ENCODE peak calls at places on chromosomes 1 and 21, in five cellular contexts. V is NB4, S is Peyer's patch, O is fibroblast of pulmonary artery, Y is AG10803. A is an unnamed sample.
A peak's percentile ranks its signal among the peaks of the same experiment; 100 is the strongest.

GRCh38 chr1:65694933-65695332 is 97.8 kb upstream of the PDE4B start:
- DNase-seq in V (no peak), S (no peak), O (no peak), Y (no peak), A (no peak)

GRCh38 chr1:203189951-203190352 is 3.4 kb upstream of the CHI3L1 start:
- DNase-seq in V (peak; percentile 78), S (peak; percentile 14), O (no peak), Y (peak; percentile 50), A (peak; percentile 68)

GRCh38 chr1:153532161-153532560 is 3.6 kb downstream of the S100A6 start:
- DNase-seq in V (peak; percentile 85), S (no peak), O (no peak), Y (no peak), A (no peak)

GRCh38 chr1:40059960-40060337 is 19.4 kb downstream of the CAP1 start:
- DNase-seq in V (peak; percentile 63), S (no peak), O (peak; percentile 27), Y (no peak), A (no peak)

GRCh38 chr1:207003216-207003615 is 29.3 kb downstream of the C1orf116 start:
- DNase-seq in V (no peak), S (no peak), O (no peak), Y (no peak), A (no peak)

GRCh38 chr21:46128983-46129571 is 26.3 kb downstream of the FTCD start:
- DNase-seq in V (no peak), S (no peak), O (no peak), Y (no peak), A (no peak)

GRCh38 chr1:184324972-184325371 is 61.9 kb upstream of the C1orf21 start:
- DNase-seq in V (no peak), S (no peak), O (no peak), Y (no peak), A (no peak)

GRCh38 chr1:951364-951763 is 7.7 kb downstream of the NOC2L start:
- DNase-seq in V (no peak), S (no peak), O (peak; percentile 35), Y (peak; percentile 19), A (no peak)

GRCh38 chr1:184014271-184014670 is 23.3 kb downstream of the COLGALT2 start:
- DNase-seq in V (no peak), S (no peak), O (no peak), Y (peak; percentile 79), A (no peak)

GRCh38 chr1:89842547-89843278 is 21.9 kb downstream of the LRRC8D start:
- DNase-seq in V (peak; percentile 30), S (no peak), O (peak; percentile 54), Y (peak; percentile 26), A (no peak)

GRCh38 chr1:42450081-42450480 is 5.7 kb downstream of the ZMYND12 start:
- DNase-seq in V (no peak), S (no peak), O (no peak), Y (no peak), A (no peak)

GRCh38 chr1:89550995-89551394 is 26.4 kb downstream of the LRRC8B start:
- DNase-seq in V (no peak), S (no peak), O (no peak), Y (no peak), A (no peak)

GRCh38 chr1:75127916-75128717 is 6.1 kb upstream of the LHX8 start:
- DNase-seq in V (no peak), S (no peak), O (no peak), Y (no peak), A (no peak)

GRCh38 chr1:241972703-241973375 is 15.3 kb downstream of the BECN2 start:
- DNase-seq in V (peak; percentile 19), S (no peak), O (peak; percentile 3), Y (peak; percentile 42), A (peak; percentile 3)

GRCh38 chr21:45539046-45539795 is 3.0 kb downstream of the SLC19A1 start:
- DNase-seq in V (no peak), S (peak; percentile 81), O (no peak), Y (no peak), A (no peak)

GRCh38 chr1:167669209-167670139 is 39.4 kb downstream of the RCSD1 start:
- DNase-seq in V (no peak), S (no peak), O (no peak), Y (no peak), A (no peak)

GRCh38 chr1:91655912-91656449 is 155.3 kb downstream of the CDC7 start:
- DNase-seq in V (no peak), S (no peak), O (no peak), Y (no peak), A (no peak)

GRCh38 chr1:178643871-178644270 is 81.2 kb upstream of the RALGPS2 start:
- DNase-seq in V (no peak), S (no peak), O (no peak), Y (no peak), A (no peak)

GRCh38 chr1:23217421-23218115 is at the start of gene HTR1D:
- DNase-seq in V (no peak), S (peak; percentile 71), O (no peak), Y (no peak), A (no peak)

GRCh38 chr1:17287377-17287776 is 20.6 kb upstream of the PADI4 start:
- DNase-seq in V (peak; percentile 80), S (peak; percentile 23), O (peak; percentile 78), Y (peak; percentile 87), A (peak; percentile 76)

GRCh38 chr1:64246294-64246917 is 43.0 kb downstream of the UBE2U start:
- DNase-seq in V (peak; percentile 45), S (no peak), O (peak; percentile 66), Y (peak; percentile 51), A (peak; percentile 67)

GRCh38 chr1:211132681-211133392 is 1.1 kb downstream of the KCNH1 start:
- DNase-seq in V (no peak), S (no peak), O (no peak), Y (no peak), A (no peak)

GRCh38 chr1:199283814-199284213 is 645.0 kb downstream of the PTPRC start:
- DNase-seq in V (no peak), S (no peak), O (no peak), Y (peak; percentile 31), A (no peak)

GRCh38 chr21:31634993-31635392 is 24.5 kb upstream of the SOD1 start:
- DNase-seq in V (no peak), S (no peak), O (no peak), Y (no peak), A (no peak)

GRCh38 chr1:48225579-48225978 is 3.1 kb downstream of the SLC5A9 start:
- DNase-seq in V (no peak), S (no peak), O (no peak), Y (no peak), A (no peak)

GRCh38 chr1:205301220-205301821 is 20.2 kb downstream of the NUAK2 start:
- DNase-seq in V (no peak), S (peak; percentile 66), O (peak; percentile 98), Y (peak; percentile 97), A (peak; percentile 95)

GRCh38 chr1:154207262-154207661 is 1.1 kb upstream of the CFAP141 start:
- DNase-seq in V (no peak), S (no peak), O (no peak), Y (no peak), A (no peak)

GRCh38 chr1:236284291-236284711 is 2.5 kb upstream of the ERO1B start:
- DNase-seq in V (peak; percentile 48), S (no peak), O (no peak), Y (no peak), A (no peak)

GRCh38 chr1:170157820-170158219 is 12.1 kb downstream of the NTMT2 start:
- DNase-seq in V (no peak), S (no peak), O (no peak), Y (no peak), A (no peak)

GRCh38 chr1:8284167-8284566 is 33.7 kb upstream of the SLC45A1 start:
- DNase-seq in V (no peak), S (no peak), O (peak; percentile 42), Y (peak; percentile 24), A (peak; percentile 54)

GRCh38 chr1:101025283-101025679 is 303 bp downstream of the DPH5 start:
- DNase-seq in V (peak; percentile 31), S (no peak), O (peak; percentile 33), Y (peak; percentile 20), A (no peak)

GRCh38 chr1:235736263-235736662 is 86.7 kb upstream of the GNG4 start:
- DNase-seq in V (no peak), S (no peak), O (no peak), Y (no peak), A (no peak)

GRCh38 chr1:109394591-109395281 is 3.0 kb downstream of the SORT1 start:
- DNase-seq in V (no peak), S (no peak), O (no peak), Y (no peak), A (no peak)
- H3K4me3 ChIP-seq in V (no peak overlapping the region), S (no peak overlapping the region), O (no peak overlapping the region), Y (no peak overlapping the region), A (no peak overlapping the region)

GRCh38 chr1:233290609-233291008 is 4.9 kb downstream of the PCNX2 start:
- DNase-seq in V (no peak), S (no peak), O (no peak), Y (no peak), A (no peak)

GRCh38 chr1:233295775-233296322 is 324 bp upstream of the PCNX2 start:
- DNase-seq in V (no peak), S (no peak), O (no peak), Y (peak; percentile 47), A (peak; percentile 63)

GRCh38 chr1:233299450-233299849 is 3.9 kb upstream of the PCNX2 start:
- DNase-seq in V (no peak), S (no peak), O (no peak), Y (no peak), A (no peak)

GRCh38 chr1:233293556-233294446 is 1.7 kb downstream of the PCNX2 start:
- DNase-seq in V (no peak), S (no peak), O (no peak), Y (peak; percentile 11), A (peak; percentile 3)

GRCh38 chr1:233294991-233295774 is at the start of gene PCNX2:
- DNase-seq in V (peak; percentile 82), S (peak; percentile 63), O (peak; percentile 57), Y (peak; percentile 60), A (peak; percentile 56)
- TF ChIP-seq CTCF in V (no peak), S (no peak), O (no peak), Y (no peak), A (no peak)

GRCh38 chr1:26743426-26744059 is 44.2 kb upstream of the PIGV start:
- DNase-seq in V (no peak), S (no peak), O (no peak), Y (no peak), A (no peak)
- H3K4me3 ChIP-seq in V (no peak overlapping the region), S (no peak overlapping the region), O (no peak overlapping the region), Y (no peak overlapping the region), A (no peak overlapping the region)

GRCh38 chr1:156599811-156600210 is 1.5 kb downstream of the GPATCH4 start:
- DNase-seq in V (peak; percentile 88), S (no peak), O (no peak), Y (no peak), A (no peak)
- TF ChIP-seq CTCF in V (peak; percentile 32), S (no peak), O (no peak), Y (no peak), A (peak; percentile 8)